ENCODE peak calls at places on chromosomes 5 and 9, in nine cellular contexts. One of them, this sample, is unnamed.

GRCh38 chr9:74064702-74065101 is 432.4 kb upstream of the RORB start:
- DNase-seq in NCI-H748 treated with DMSO at 0.1 percent for 48 hours: no peak
- DNase-seq in heart right ventricle: no peak
- DNase-seq in neural crest cell: no peak
- DNase-seq in NCI-H2081: no peak
- DNase-seq in H7: no peak
- DNase-seq in Right ventricle myocardium superior: no peak
- DNase-seq in iris pigment epithelial cell: no peak
- DNase-seq in ELF-1: no peak
- DNase-seq in this sample: no peak

GRCh38 chr5:30894811-30895210 is 298.7 kb upstream of the CDH6 start:
- DNase-seq in NCI-H748 treated with DMSO at 0.1 percent for 48 hours: no peak
- DNase-seq in heart right ventricle: no peak
- DNase-seq in neural crest cell: no peak
- DNase-seq in NCI-H2081: no peak
- DNase-seq in H7: no peak
- DNase-seq in Right ventricle myocardium superior: no peak
- DNase-seq in iris pigment epithelial cell: peak; percentile 95
- DNase-seq in ELF-1: no peak
- DNase-seq in this sample: no peak

GRCh38 chr5:174337276-174338203 is 292.0 kb downstream of the NSG2 start:
- DNase-seq in NCI-H748 treated with DMSO at 0.1 percent for 48 hours: no peak
- DNase-seq in heart right ventricle: no peak
- DNase-seq in neural crest cell: no peak
- DNase-seq in NCI-H2081: no peak
- DNase-seq in H7: peak; percentile 54
- DNase-seq in Right ventricle myocardium superior: no peak
- DNase-seq in iris pigment epithelial cell: no peak
- DNase-seq in ELF-1: peak; percentile 87
- DNase-seq in this sample: no peak

GRCh38 chr9:70058569-70059161 is 15.0 kb downstream of the MAMDC2 start:
- DNase-seq in NCI-H748 treated with DMSO at 0.1 percent for 48 hours: no peak
- DNase-seq in heart right ventricle: no peak
- DNase-seq in neural crest cell: no peak
- DNase-seq in NCI-H2081: no peak
- DNase-seq in H7: no peak
- DNase-seq in Right ventricle myocardium superior: no peak
- DNase-seq in iris pigment epithelial cell: no peak
- DNase-seq in ELF-1: no peak
- DNase-seq in this sample: no peak

GRCh38 chr9:113737414-113738271 is 138.5 kb upstream of the ZNF618 start:
- DNase-seq in NCI-H748 treated with DMSO at 0.1 percent for 48 hours: peak; percentile 66
- DNase-seq in heart right ventricle: peak; percentile 42
- DNase-seq in neural crest cell: peak; percentile 67
- DNase-seq in NCI-H2081: peak; percentile 65
- DNase-seq in H7: peak; percentile 49
- DNase-seq in Right ventricle myocardium superior: no peak
- DNase-seq in iris pigment epithelial cell: peak; percentile 56
- DNase-seq in ELF-1: peak; percentile 82
- DNase-seq in this sample: no peak

GRCh38 chr5:144203750-144204596 is 33.3 kb downstream of the KCTD16 start:
- DNase-seq in NCI-H748 treated with DMSO at 0.1 percent for 48 hours: peak; percentile 76
- DNase-seq in heart right ventricle: peak; percentile 41
- DNase-seq in neural crest cell: peak; percentile 42
- DNase-seq in NCI-H2081: peak; percentile 49
- DNase-seq in H7: peak; percentile 26
- DNase-seq in Right ventricle myocardium superior: no peak
- DNase-seq in iris pigment epithelial cell: peak; percentile 78
- DNase-seq in ELF-1: peak; percentile 15
- DNase-seq in this sample: no peak

GRCh38 chr5:176769911-176770310 is 40.4 kb upstream of the UNC5A start:
- DNase-seq in NCI-H748 treated with DMSO at 0.1 percent for 48 hours: no peak
- DNase-seq in heart right ventricle: no peak
- DNase-seq in neural crest cell: no peak
- DNase-seq in NCI-H2081: no peak
- DNase-seq in H7: peak; percentile 19
- DNase-seq in Right ventricle myocardium superior: no peak
- DNase-seq in iris pigment epithelial cell: no peak
- DNase-seq in ELF-1: no peak
- DNase-seq in this sample: peak; percentile 37

GRCh38 chr5:1755321-1755949 is 44.2 kb downstream of the MRPL36 start:
- DNase-seq in NCI-H748 treated with DMSO at 0.1 percent for 48 hours: no peak
- DNase-seq in heart right ventricle: no peak
- DNase-seq in neural crest cell: no peak
- DNase-seq in NCI-H2081: no peak
- DNase-seq in H7: peak; percentile 55
- DNase-seq in Right ventricle myocardium superior: peak; percentile 13
- DNase-seq in iris pigment epithelial cell: no peak
- DNase-seq in ELF-1: no peak
- DNase-seq in this sample: peak; percentile 37

GRCh38 chr5:17132444-17133083 is 84.9 kb upstream of the BASP1 start:
- DNase-seq in NCI-H748 treated with DMSO at 0.1 percent for 48 hours: peak; percentile 99
- DNase-seq in heart right ventricle: no peak
- DNase-seq in neural crest cell: no peak
- DNase-seq in NCI-H2081: peak; percentile 75
- DNase-seq in H7: peak; percentile 51
- DNase-seq in Right ventricle myocardium superior: no peak
- DNase-seq in iris pigment epithelial cell: peak; percentile 54
- DNase-seq in ELF-1: no peak
- DNase-seq in this sample: no peak

GRCh38 chr5:3325206-3325605 is 270.4 kb upstream of the IRX1 start:
- DNase-seq in NCI-H748 treated with DMSO at 0.1 percent for 48 hours: peak; percentile 96
- DNase-seq in heart right ventricle: no peak
- DNase-seq in neural crest cell: no peak
- DNase-seq in NCI-H2081: no peak
- DNase-seq in H7: no peak
- DNase-seq in Right ventricle myocardium superior: no peak
- DNase-seq in iris pigment epithelial cell: no peak
- DNase-seq in ELF-1: peak; percentile 18
- DNase-seq in this sample: peak; percentile 77

GRCh38 chr9:106953166-106953565 is 90.2 kb downstream of the ZNF462 start:
- DNase-seq in NCI-H748 treated with DMSO at 0.1 percent for 48 hours: no peak
- DNase-seq in heart right ventricle: no peak
- DNase-seq in neural crest cell: no peak
- DNase-seq in NCI-H2081: no peak
- DNase-seq in H7: no peak
- DNase-seq in Right ventricle myocardium superior: no peak
- DNase-seq in iris pigment epithelial cell: peak; percentile 70
- DNase-seq in ELF-1: no peak
- DNase-seq in this sample: no peak

GRCh38 chr5:93193756-93194155 is 387.3 kb downstream of the NR2F1-AS1 start:
- DNase-seq in NCI-H748 treated with DMSO at 0.1 percent for 48 hours: no peak
- DNase-seq in heart right ventricle: no peak
- DNase-seq in neural crest cell: no peak
- DNase-seq in NCI-H2081: no peak
- DNase-seq in H7: no peak
- DNase-seq in Right ventricle myocardium superior: no peak
- DNase-seq in iris pigment epithelial cell: peak; percentile 88
- DNase-seq in ELF-1: no peak
- DNase-seq in this sample: no peak

GRCh38 chr9:113298311-113298710 is 4.9 kb downstream of the RNF183 start:
- DNase-seq in NCI-H748 treated with DMSO at 0.1 percent for 48 hours: no peak
- DNase-seq in heart right ventricle: no peak
- DNase-seq in neural crest cell: no peak
- DNase-seq in NCI-H2081: no peak
- DNase-seq in H7: no peak
- DNase-seq in Right ventricle myocardium superior: no peak
- DNase-seq in iris pigment epithelial cell: no peak
- DNase-seq in ELF-1: no peak
- DNase-seq in this sample: no peak

GRCh38 chr5:74394543-74394923 is 246.0 kb downstream of the ENC1 start:
- DNase-seq in NCI-H748 treated with DMSO at 0.1 percent for 48 hours: no peak
- DNase-seq in heart right ventricle: no peak
- DNase-seq in neural crest cell: no peak
- DNase-seq in NCI-H2081: no peak
- DNase-seq in H7: peak; percentile 39
- DNase-seq in Right ventricle myocardium superior: no peak
- DNase-seq in iris pigment epithelial cell: no peak
- DNase-seq in ELF-1: peak; percentile 69
- DNase-seq in this sample: no peak

GRCh38 chr5:158921441-158922262 is 178.1 kb downstream of the EBF1 start:
- DNase-seq in NCI-H748 treated with DMSO at 0.1 percent for 48 hours: no peak
- DNase-seq in heart right ventricle: no peak
- DNase-seq in neural crest cell: no peak
- DNase-seq in NCI-H2081: no peak
- DNase-seq in H7: no peak
- DNase-seq in Right ventricle myocardium superior: no peak
- DNase-seq in iris pigment epithelial cell: no peak
- DNase-seq in ELF-1: no peak
- DNase-seq in this sample: no peak

GRCh38 chr5:175642998-175643397 is 14.9 kb upstream of the HRH2 start:
- DNase-seq in NCI-H748 treated with DMSO at 0.1 percent for 48 hours: no peak
- DNase-seq in heart right ventricle: no peak
- DNase-seq in neural crest cell: no peak
- DNase-seq in NCI-H2081: no peak
- DNase-seq in H7: no peak
- DNase-seq in Right ventricle myocardium superior: no peak
- DNase-seq in iris pigment epithelial cell: no peak
- DNase-seq in ELF-1: no peak
- DNase-seq in this sample: no peak

GRCh38 chr5:16410338-16410737 is 55.3 kb downstream of the ZNF622 start:
- DNase-seq in NCI-H748 treated with DMSO at 0.1 percent for 48 hours: peak; percentile 99
- DNase-seq in heart right ventricle: no peak
- DNase-seq in neural crest cell: no peak
- DNase-seq in NCI-H2081: no peak
- DNase-seq in H7: no peak
- DNase-seq in Right ventricle myocardium superior: no peak
- DNase-seq in iris pigment epithelial cell: no peak
- DNase-seq in ELF-1: no peak
- DNase-seq in this sample: no peak

GRCh38 chr5:499233-500209 is 24.7 kb downstream of the SLC9A3 start:
- DNase-seq in NCI-H748 treated with DMSO at 0.1 percent for 48 hours: no peak
- DNase-seq in heart right ventricle: no peak
- DNase-seq in neural crest cell: no peak
- DNase-seq in NCI-H2081: no peak
- DNase-seq in H7: no peak
- DNase-seq in Right ventricle myocardium superior: no peak
- DNase-seq in iris pigment epithelial cell: no peak
- DNase-seq in ELF-1: no peak
- DNase-seq in this sample: no peak

GRCh38 chr9:109856785-109857184 is 76.8 kb downstream of the PALM2AKAP2 start:
- DNase-seq in NCI-H748 treated with DMSO at 0.1 percent for 48 hours: no peak
- DNase-seq in heart right ventricle: peak; percentile 86
- DNase-seq in neural crest cell: no peak
- DNase-seq in NCI-H2081: no peak
- DNase-seq in H7: no peak
- DNase-seq in Right ventricle myocardium superior: peak; percentile 86
- DNase-seq in iris pigment epithelial cell: peak; percentile 5
- DNase-seq in ELF-1: peak; percentile 8
- DNase-seq in this sample: no peak

GRCh38 chr5:83059341-83059740 is 17.9 kb downstream of the TMEM167A start:
- DNase-seq in NCI-H748 treated with DMSO at 0.1 percent for 48 hours: no peak
- DNase-seq in heart right ventricle: no peak
- DNase-seq in neural crest cell: no peak
- DNase-seq in NCI-H2081: no peak
- DNase-seq in H7: no peak
- DNase-seq in Right ventricle myocardium superior: no peak
- DNase-seq in iris pigment epithelial cell: no peak
- DNase-seq in ELF-1: no peak
- DNase-seq in this sample: no peak

GRCh38 chr9:18531127-18531526 is 57.2 kb downstream of the ADAMTSL1 start:
- DNase-seq in NCI-H748 treated with DMSO at 0.1 percent for 48 hours: no peak
- DNase-seq in heart right ventricle: no peak
- DNase-seq in neural crest cell: no peak
- DNase-seq in NCI-H2081: no peak
- DNase-seq in H7: no peak
- DNase-seq in Right ventricle myocardium superior: no peak
- DNase-seq in iris pigment epithelial cell: peak; percentile 41
- DNase-seq in ELF-1: no peak
- DNase-seq in this sample: no peak